ENCODE peak calls at places on chromosomes 1 and 21, in ten cellular contexts. X, M, L, V, R, D, C, Y, I and W are unnamed samples.

GRCh38 chr1:187762109-187762508 is 933.4 kb downstream of the PLA2G4A start:
- DNase-seq in Y (no peak), C (no peak), X (no peak), M (no peak), R (no peak), D (no peak), V (no peak), L (no peak), I (no peak), W (no peak)

GRCh38 chr1:92882817-92883216 is 51.0 kb downstream of the RPL5 start:
- DNase-seq in X (no peak), C (no peak), I (no peak), D (no peak), M (peak), R (no peak), V (no peak), Y (peak), L (no peak), W (no peak)

GRCh38 chr1:154241703-154242352 is 21.1 kb downstream of the UBAP2L start:
- DNase-seq in X (no peak), L (no peak), C (no peak), I (no peak), M (no peak), D (no peak), Y (no peak), V (no peak), R (no peak), W (no peak)

GRCh38 chr1:111837398-111837797 is 81.7 kb downstream of the DDX20 start:
- DNase-seq in M (no peak), V (no peak), C (no peak), R (no peak), X (no peak), Y (no peak), L (no peak), D (no peak), I (no peak), W (no peak)

GRCh38 chr1:85224734-85225623 is 24.2 kb upstream of the SYDE2 start:
- DNase-seq in R (no peak), I (no peak), V (no peak), X (no peak), D (peak), C (no peak), Y (no peak), M (no peak), L (no peak), W (no peak)

GRCh38 chr1:228397966-228398365 is 8.7 kb downstream of the TRIM11 start:
- DNase-seq in R (no peak), X (no peak), M (no peak), D (no peak), C (no peak), Y (no peak), I (no peak), V (no peak), L (no peak), W (no peak)

GRCh38 chr21:44848821-44849521 is 24.5 kb downstream of the PTTG1IP start:
- DNase-seq in L (no peak), I (no peak), C (no peak), D (no peak), Y (no peak), V (no peak), R (no peak), M (no peak), X (no peak), W (no peak)

GRCh38 chr1:100344774-100345173 is 7.5 kb upstream of the CDC14A start:
- DNase-seq in X (no peak), C (no peak), L (no peak), M (peak), I (no peak), V (no peak), R (no peak), Y (no peak), D (no peak), W (no peak)

GRCh38 chr1:15045123-15045522 is 108.4 kb upstream of the TMEM51 start:
- DNase-seq in D (no peak), R (no peak), V (no peak), X (no peak), L (no peak), C (no peak), M (no peak), I (no peak), Y (no peak), W (no peak)

GRCh38 chr21:42079008-42079938 is 8.2 kb downstream of the UMODL1 start:
- DNase-seq in I (no peak), R (no peak), C (no peak), D (no peak), M (no peak), Y (no peak), V (no peak), L (no peak), X (no peak), W (no peak)

GRCh38 chr21:16330340-16331319 is 600.8 kb downstream of the USP25 start:
- DNase-seq in M (peak), C (peak), L (peak), Y (peak), D (peak), X (peak), V (no peak), I (no peak), R (peak), W (peak)

GRCh38 chr1:64664287-64664686 is 80.6 kb upstream of the RAVER2 start:
- DNase-seq in I (no peak), D (peak), R (no peak), M (no peak), X (peak), Y (no peak), L (no peak), C (peak), V (no peak), W (no peak)

GRCh38 chr1:12343823-12344487 is 114.1 kb downstream of the VPS13D start:
- DNase-seq in V (no peak), C (no peak), X (peak), I (no peak), Y (no peak), L (no peak), D (no peak), M (no peak), R (no peak), W (no peak)

GRCh38 chr1:198672124-198672523 is 33.3 kb downstream of the PTPRC start:
- DNase-seq in R (no peak), L (no peak), I (no peak), M (peak), X (no peak), V (no peak), C (no peak), D (no peak), Y (no peak), W (no peak)

GRCh38 chr1:164707868-164708331 is 148.9 kb downstream of the PBX1 start:
- DNase-seq in M (peak), C (no peak), I (no peak), R (peak), L (no peak), V (no peak), X (no peak), D (no peak), Y (no peak), W (peak)

GRCh38 chr1:19420606-19421005 is 64.7 kb downstream of the CAPZB start:
- DNase-seq in D (no peak), L (no peak), V (no peak), X (no peak), I (no peak), Y (no peak), R (no peak), M (no peak), C (no peak), W (no peak)

GRCh38 chr21:20875741-20876140 is 122.5 kb upstream of the NCAM2 start:
- DNase-seq in C (peak), M (no peak), L (no peak), Y (no peak), V (no peak), I (no peak), D (peak), R (no peak), X (peak), W (no peak)

GRCh38 chr1:171160611-171161354 is 24.3 kb upstream of the FMO2 start:
- DNase-seq in V (no peak), X (no peak), L (no peak), R (no peak), M (no peak), C (no peak), Y (no peak), I (no peak), D (no peak), W (no peak)

GRCh38 chr21:46065993-46066842 is 31.7 kb upstream of the COL6A2 start:
- DNase-seq in I (no peak), Y (no peak), X (no peak), L (no peak), R (peak), M (no peak), C (no peak), V (no peak), D (no peak), W (no peak)

GRCh38 chr1:179310721-179311120 is 17.1 kb downstream of the SOAT1 start:
- DNase-seq in Y (peak), R (peak), M (peak), X (no peak), L (peak), D (no peak), I (no peak), V (no peak), C (no peak), W (peak)

GRCh38 chr1:89519779-89520358 is 4.8 kb upstream of the LRRC8B start:
- DNase-seq in D (no peak), R (peak), V (no peak), L (peak), X (peak), C (no peak), M (peak), Y (peak), I (no peak), W (no peak)

GRCh38 chr1:226541631-226542622 is 6.6 kb upstream of the STUM start:
- DNase-seq in X (no peak), I (no peak), R (no peak), D (no peak), Y (peak), V (no peak), L (no peak), C (no peak), M (no peak), W (no peak)

GRCh38 chr1:47568763-47569162 is 130.9 kb downstream of the FOXD2 start:
- DNase-seq in M (no peak), D (no peak), V (no peak), Y (peak), R (no peak), L (no peak), I (no peak), C (peak), X (peak), W (no peak)

GRCh38 chr1:92910081-92910480 is 51.2 kb downstream of the DIPK1A start:
- DNase-seq in R (no peak), L (no peak), D (no peak), C (no peak), Y (peak), M (peak), X (no peak), V (no peak), I (no peak), W (no peak)

GRCh38 chr1:42456754-42457089 is 379 bp downstream of the PPCS start:
- DNase-seq in L (peak), I (no peak), Y (peak), C (peak), V (peak), D (peak), M (peak), R (peak), X (peak), W (peak)

GRCh38 chr21:27464643-27465042 is 497.8 kb upstream of the ADAMTS5 start:
- DNase-seq in M (peak), C (no peak), I (no peak), D (no peak), V (no peak), L (no peak), R (no peak), X (no peak), Y (no peak), W (no peak)

GRCh38 chr1:53370369-53370961 is 42.6 kb upstream of the LRP8 start:
- DNase-seq in X (no peak), Y (no peak), M (no peak), L (no peak), D (no peak), V (no peak), R (no peak), C (no peak), I (no peak), W (no peak)

GRCh38 chr1:70324683-70325082 is 29.8 kb downstream of the ANKRD13C start:
- DNase-seq in Y (peak), X (no peak), M (no peak), D (no peak), L (no peak), V (no peak), R (no peak), I (no peak), C (no peak), W (no peak)

GRCh38 chr1:112806090-112806642 is 91.0 kb upstream of the PPM1J start:
- DNase-seq in Y (no peak), I (no peak), C (no peak), V (no peak), M (no peak), D (no peak), X (no peak), R (no peak), L (no peak), W (no peak)

GRCh38 chr1:2448098-2448445 is 28.0 kb upstream of the PLCH2 start:
- DNase-seq in L (no peak), Y (no peak), R (no peak), D (no peak), X (no peak), V (no peak), M (no peak), I (no peak), C (no peak), W (no peak)

GRCh38 chr1:168879906-168880734 is 151.1 kb upstream of the DPT start:
- DNase-seq in X (no peak), D (peak), R (peak), C (no peak), V (no peak), L (peak), Y (no peak), M (no peak), I (no peak), W (no peak)

GRCh38 chr1:48923116-48923515 is 146.4 kb upstream of the BEND5 start:
- DNase-seq in M (no peak), X (no peak), L (no peak), Y (no peak), D (no peak), R (no peak), V (no peak), C (no peak), I (no peak), W (no peak)

GRCh38 chr1:202084791-202085681 is 37.7 kb upstream of the GPR37L1 start:
- DNase-seq in R (no peak), I (no peak), L (no peak), X (peak), C (peak), D (peak), Y (peak), M (no peak), V (no peak), W (no peak)

GRCh38 chr1:226658538-226659125 is 80.5 kb downstream of the ITPKB start:
- DNase-seq in I (no peak), L (no peak), D (peak), C (no peak), R (no peak), M (no peak), X (peak), V (no peak), Y (no peak), W (no peak)

GRCh38 chr1:6179564-6180175 is 451 bp downstream of the CHD5 start:
- DNase-seq in V (no peak), C (no peak), M (no peak), L (no peak), D (no peak), X (no peak), I (no peak), R (no peak), Y (no peak), W (no peak)

GRCh38 chr1:162485236-162485635 is 12.4 kb upstream of the UHMK1 start:
- DNase-seq in X (no peak), L (no peak), C (no peak), R (peak), D (no peak), I (no peak), M (peak), V (no peak), Y (no peak), W (no peak)

GRCh38 chr21:27645285-27645684 is 678.4 kb upstream of the ADAMTS5 start:
- DNase-seq in R (peak), I (no peak), D (no peak), M (peak), Y (no peak), X (no peak), V (no peak), L (no peak), C (no peak), W (no peak)

GRCh38 chr1:61782771-61783170 is 40.5 kb downstream of the PATJ start:
- DNase-seq in V (no peak), Y (no peak), M (no peak), I (no peak), D (no peak), X (no peak), R (no peak), C (no peak), L (no peak), W (no peak)

GRCh38 chr1:247419326-247419725 is 3.4 kb downstream of the NLRP3 start:
- DNase-seq in L (no peak), I (no peak), M (no peak), Y (no peak), V (no peak), X (no peak), C (no peak), D (no peak), R (no peak), W (no peak)